ENCODE peak calls at places on chromosomes 13 and 19, in five cellular contexts. C is HT1080, V is GM23338, K is AG10803, T is nucleus accumbens. P is an unnamed sample.

GRCh38 chr19:39765091-39766076 is 13.3 kb upstream of the LEUTX start:
- DNase-seq in C (peak; percentile 17), V (peak; percentile 88), K (peak; percentile 40), T (no peak), P (peak; percentile 44)

GRCh38 chr19:1789282-1790020 is 22.6 kb downstream of the ATP8B3 start:
- DNase-seq in C (no peak), V (no peak), K (no peak), T (no peak), P (peak; percentile 38)

GRCh38 chr13:98523455-98524102 is 53.3 kb downstream of the STK24 start:
- DNase-seq in C (no peak), V (no peak), K (no peak), T (no peak), P (no peak)

GRCh38 chr13:64289702-64290101 is 2874.1 kb upstream of the PCDH20 start:
- DNase-seq in C (no peak), V (peak; percentile 14), K (no peak), T (no peak), P (no peak)

GRCh38 chr13:43245374-43245964 is 222.1 kb downstream of the DNAJC15 start:
- DNase-seq in C (peak; percentile 92), V (no peak), K (peak; percentile 93), T (no peak), P (no peak)

GRCh38 chr19:32580353-32580900 is 563 bp upstream of the PDCD5 start:
- DNase-seq in C (peak; percentile 4), V (no peak), K (no peak), T (no peak), P (no peak)

GRCh38 chr19:18476507-18477041 is 38.6 kb upstream of the ISYNA1 start:
- DNase-seq in C (no peak), V (no peak), K (no peak), T (no peak), P (no peak)

GRCh38 chr19:42066075-42066754 is 3.8 kb downstream of the GRIK5 start:
- DNase-seq in C (peak; percentile 55), V (peak; percentile 84), K (no peak), T (no peak), P (peak; percentile 82)

GRCh38 chr19:13241321-13242104 is 91.3 kb downstream of the IER2 start:
- DNase-seq in C (no peak), V (peak; percentile 59), K (no peak), T (peak; percentile 37), P (no peak)

GRCh38 chr13:98537306-98537705 is 39.6 kb downstream of the STK24 start:
- DNase-seq in C (no peak), V (no peak), K (no peak), T (no peak), P (no peak)

GRCh38 chr19:33522371-33522662 is 726 bp upstream of the PEPD start:
- DNase-seq in C (no peak), V (no peak), K (no peak), T (no peak), P (no peak)

GRCh38 chr19:48354332-48354992 is 9.3 kb downstream of the TMEM143 start:
- DNase-seq in C (peak; percentile 77), V (no peak), K (no peak), T (no peak), P (peak; percentile 84)

GRCh38 chr13:94595006-94595942 is 678 bp downstream of the TGDS start:
- DNase-seq in C (no peak), V (peak; percentile 33), K (peak; percentile 17), T (no peak), P (no peak)

P was measured in ELF-1.